ENCODE peak calls at places on chromosome 11, in seven cellular contexts. One of them, this sample, is unnamed.

GRCh38 chr11:30683176-30683575 is 97.0 kb upstream of the MPPED2 start:
- DNase-seq in IMR-90: peak
- DNase-seq in H1: no peak
- DNase-seq in mesenchymal stem cell: no peak
- DNase-seq in neuronal stem cell: no peak
- DNase-seq in trophoblast cell: no peak
- DNase-seq in mesendoderm: no peak
- DNase-seq in this sample: no peak

GRCh38 chr11:47274495-47275235 is 4.7 kb downstream of the MADD start:
- DNase-seq in mesendoderm: no peak
- DNase-seq in neuronal stem cell: no peak
- DNase-seq in mesenchymal stem cell: no peak
- DNase-seq in H1: no peak
- DNase-seq in trophoblast cell: no peak
- DNase-seq in IMR-90: no peak
- DNase-seq in this sample: no peak

GRCh38 chr11:116953525-116954284 is 116.3 kb upstream of the APOA1 start:
- DNase-seq in mesendoderm: no peak
- DNase-seq in H1: no peak
- DNase-seq in trophoblast cell: no peak
- DNase-seq in neuronal stem cell: no peak
- DNase-seq in IMR-90: no peak
- DNase-seq in mesenchymal stem cell: no peak
- DNase-seq in this sample: no peak

GRCh38 chr11:84339796-84340195 is 1053.6 kb upstream of the CCDC90B start:
- DNase-seq in trophoblast cell: no peak
- DNase-seq in mesenchymal stem cell: no peak
- DNase-seq in neuronal stem cell: no peak
- DNase-seq in H1: no peak
- DNase-seq in mesendoderm: no peak
- DNase-seq in IMR-90: no peak
- DNase-seq in this sample: no peak

GRCh38 chr11:17596310-17596669 is 49.2 kb downstream of the OTOG start:
- DNase-seq in IMR-90: no peak
- DNase-seq in neuronal stem cell: no peak
- DNase-seq in trophoblast cell: no peak
- DNase-seq in H1: peak
- DNase-seq in mesendoderm: no peak
- DNase-seq in mesenchymal stem cell: no peak
- DNase-seq in this sample: peak

GRCh38 chr11:19849107-19849789 is 136.6 kb downstream of the NAV2 start:
- DNase-seq in H1: no peak
- DNase-seq in mesenchymal stem cell: no peak
- DNase-seq in IMR-90: peak
- DNase-seq in mesendoderm: no peak
- DNase-seq in neuronal stem cell: no peak
- DNase-seq in trophoblast cell: no peak
- DNase-seq in this sample: no peak

GRCh38 chr11:65187146-65187675 is 5.5 kb downstream of the CAPN1 start:
- DNase-seq in mesendoderm: no peak
- DNase-seq in IMR-90: no peak
- DNase-seq in neuronal stem cell: no peak
- DNase-seq in H1: no peak
- DNase-seq in trophoblast cell: peak
- DNase-seq in mesenchymal stem cell: no peak
- DNase-seq in this sample: no peak

GRCh38 chr11:129143335-129143734 is 48.8 kb downstream of the ARHGAP32 start:
- DNase-seq in mesenchymal stem cell: peak
- DNase-seq in neuronal stem cell: peak
- DNase-seq in IMR-90: peak
- DNase-seq in mesendoderm: peak
- DNase-seq in trophoblast cell: peak
- DNase-seq in H1: no peak
- DNase-seq in this sample: no peak

GRCh38 chr11:106461839-106462545 is 384.5 kb downstream of the AASDHPPT start:
- DNase-seq in H1: no peak
- DNase-seq in IMR-90: no peak
- DNase-seq in trophoblast cell: no peak
- DNase-seq in neuronal stem cell: no peak
- DNase-seq in mesenchymal stem cell: no peak
- DNase-seq in mesendoderm: peak
- DNase-seq in this sample: no peak

GRCh38 chr11:77175869-77176539 is 48.0 kb downstream of the MYO7A start:
- DNase-seq in mesenchymal stem cell: peak
- DNase-seq in mesendoderm: peak
- DNase-seq in trophoblast cell: no peak
- DNase-seq in neuronal stem cell: no peak
- DNase-seq in H1: peak
- DNase-seq in IMR-90: no peak
- DNase-seq in this sample: peak

GRCh38 chr11:77179048-77179447 is 51.0 kb downstream of the MYO7A start:
- DNase-seq in mesendoderm: no peak
- DNase-seq in mesenchymal stem cell: no peak
- DNase-seq in trophoblast cell: no peak
- DNase-seq in H1: no peak
- DNase-seq in neuronal stem cell: no peak
- DNase-seq in IMR-90: no peak
- DNase-seq in this sample: no peak

GRCh38 chr11:77178150-77178549 is 50.1 kb downstream of the MYO7A start:
- DNase-seq in IMR-90: no peak
- DNase-seq in neuronal stem cell: no peak
- DNase-seq in mesendoderm: no peak
- DNase-seq in trophoblast cell: no peak
- DNase-seq in H1: no peak
- DNase-seq in mesenchymal stem cell: no peak
- DNase-seq in this sample: no peak

GRCh38 chr11:77175021-77175842 is 47.2 kb downstream of the MYO7A start:
- DNase-seq in mesenchymal stem cell: no peak
- DNase-seq in trophoblast cell: no peak
- DNase-seq in neuronal stem cell: no peak
- DNase-seq in H1: no peak
- DNase-seq in IMR-90: no peak
- DNase-seq in mesendoderm: no peak
- DNase-seq in this sample: no peak

GRCh38 chr11:77176996-77177395 is 49.0 kb downstream of the MYO7A start:
- DNase-seq in neuronal stem cell: no peak
- DNase-seq in mesenchymal stem cell: no peak
- DNase-seq in H1: no peak
- DNase-seq in IMR-90: no peak
- DNase-seq in trophoblast cell: no peak
- DNase-seq in mesendoderm: no peak
- DNase-seq in this sample: no peak
- H2BK120ac ChIP-seq in neuronal stem cell: no peak
- H2BK120ac ChIP-seq in mesenchymal stem cell: no peak
- H2BK120ac ChIP-seq in H1: no peak
- H2BK120ac ChIP-seq in IMR-90: no peak
- H2BK120ac ChIP-seq in trophoblast cell: no peak
- H2BK120ac ChIP-seq in mesendoderm: no peak
- H2BK120ac ChIP-seq in this sample: no peak

GRCh38 chr11:13054278-13054677 is 45.2 kb downstream of the RASSF10 start:
- DNase-seq in IMR-90: no peak
- DNase-seq in H1: no peak
- DNase-seq in mesenchymal stem cell: no peak
- DNase-seq in trophoblast cell: no peak
- DNase-seq in neuronal stem cell: no peak
- DNase-seq in mesendoderm: no peak
- DNase-seq in this sample: no peak
- H4K8ac ChIP-seq in IMR-90: no peak
- H4K8ac ChIP-seq in H1: no peak
- H4K8ac ChIP-seq in mesenchymal stem cell: no peak
- H4K8ac ChIP-seq in trophoblast cell: no peak
- H4K8ac ChIP-seq in neuronal stem cell: no peak
- H4K8ac ChIP-seq in mesendoderm: no peak
- H4K8ac ChIP-seq in this sample: no peak

GRCh38 chr11:29009426-29009825 is 901.2 kb downstream of the METTL15 start:
- DNase-seq in mesenchymal stem cell: peak
- DNase-seq in H1: no peak
- DNase-seq in trophoblast cell: no peak
- DNase-seq in mesendoderm: no peak
- DNase-seq in neuronal stem cell: no peak
- DNase-seq in IMR-90: no peak
- DNase-seq in this sample: no peak

GRCh38 chr11:29006668-29007067 is 898.5 kb downstream of the METTL15 start:
- DNase-seq in trophoblast cell: no peak
- DNase-seq in mesendoderm: no peak
- DNase-seq in H1: no peak
- DNase-seq in mesenchymal stem cell: no peak
- DNase-seq in IMR-90: no peak
- DNase-seq in neuronal stem cell: no peak
- DNase-seq in this sample: no peak

GRCh38 chr11:29005401-29005980 is 897.3 kb downstream of the METTL15 start:
- DNase-seq in neuronal stem cell: no peak
- DNase-seq in IMR-90: no peak
- DNase-seq in trophoblast cell: no peak
- DNase-seq in mesendoderm: peak
- DNase-seq in mesenchymal stem cell: no peak
- DNase-seq in H1: no peak
- DNase-seq in this sample: peak

GRCh38 chr11:29012507-29012906 is 904.3 kb downstream of the METTL15 start:
- DNase-seq in neuronal stem cell: no peak
- DNase-seq in H1: no peak
- DNase-seq in IMR-90: no peak
- DNase-seq in mesendoderm: no peak
- DNase-seq in trophoblast cell: no peak
- DNase-seq in mesenchymal stem cell: no peak
- DNase-seq in this sample: no peak

GRCh38 chr11:29008481-29008880 is 900.3 kb downstream of the METTL15 start:
- DNase-seq in mesendoderm: no peak
- DNase-seq in mesenchymal stem cell: no peak
- DNase-seq in trophoblast cell: no peak
- DNase-seq in neuronal stem cell: no peak
- DNase-seq in H1: no peak
- DNase-seq in IMR-90: no peak
- DNase-seq in this sample: no peak
- H2BK120ac ChIP-seq in mesendoderm: no peak
- H2BK120ac ChIP-seq in mesenchymal stem cell: no peak
- H2BK120ac ChIP-seq in trophoblast cell: no peak
- H2BK120ac ChIP-seq in neuronal stem cell: no peak
- H2BK120ac ChIP-seq in H1: no peak
- H2BK120ac ChIP-seq in IMR-90: no peak
- H2BK120ac ChIP-seq in this sample: no peak

GRCh38 chr11:83122050-83122449 is 34.9 kb upstream of the PCF11 start:
- DNase-seq in IMR-90: no peak
- DNase-seq in mesenchymal stem cell: no peak
- DNase-seq in neuronal stem cell: no peak
- DNase-seq in trophoblast cell: no peak
- DNase-seq in H1: no peak
- DNase-seq in mesendoderm: no peak
- DNase-seq in this sample: no peak

GRCh38 chr11:83125577-83125976 is 31.4 kb upstream of the PCF11 start:
- DNase-seq in mesendoderm: no peak
- DNase-seq in mesenchymal stem cell: no peak
- DNase-seq in H1: no peak
- DNase-seq in trophoblast cell: no peak
- DNase-seq in neuronal stem cell: no peak
- DNase-seq in IMR-90: no peak
- DNase-seq in this sample: no peak

GRCh38 chr11:83127309-83127636 is 29.7 kb upstream of the PCF11 start:
- DNase-seq in trophoblast cell: peak
- DNase-seq in H1: no peak
- DNase-seq in neuronal stem cell: no peak
- DNase-seq in IMR-90: no peak
- DNase-seq in mesendoderm: no peak
- DNase-seq in mesenchymal stem cell: no peak
- DNase-seq in this sample: no peak

GRCh38 chr11:83122766-83123165 is 34.2 kb upstream of the PCF11 start:
- DNase-seq in mesenchymal stem cell: no peak
- DNase-seq in IMR-90: no peak
- DNase-seq in trophoblast cell: no peak
- DNase-seq in mesendoderm: no peak
- DNase-seq in neuronal stem cell: no peak
- DNase-seq in H1: no peak
- DNase-seq in this sample: no peak

GRCh38 chr11:83124631-83125424 is 32.1 kb upstream of the PCF11 start:
- DNase-seq in mesendoderm: no peak
- DNase-seq in neuronal stem cell: no peak
- DNase-seq in mesenchymal stem cell: no peak
- DNase-seq in trophoblast cell: no peak
- DNase-seq in IMR-90: no peak
- DNase-seq in H1: no peak
- DNase-seq in this sample: no peak
- H4K8ac ChIP-seq in mesendoderm: no peak
- H4K8ac ChIP-seq in neuronal stem cell: no peak
- H4K8ac ChIP-seq in mesenchymal stem cell: no peak
- H4K8ac ChIP-seq in trophoblast cell: no peak
- H4K8ac ChIP-seq in IMR-90: no peak
- H4K8ac ChIP-seq in H1: no peak
- H4K8ac ChIP-seq in this sample: no peak

GRCh38 chr11:2678396-2678795 is 21.4 kb downstream of the KCNQ1OT1 start:
- DNase-seq in mesendoderm: no peak
- DNase-seq in neuronal stem cell: no peak
- DNase-seq in mesenchymal stem cell: peak
- DNase-seq in trophoblast cell: no peak
- DNase-seq in H1: no peak
- DNase-seq in IMR-90: no peak
- DNase-seq in this sample: no peak
- H2BK120ac ChIP-seq in mesendoderm: no peak
- H2BK120ac ChIP-seq in neuronal stem cell: no peak
- H2BK120ac ChIP-seq in mesenchymal stem cell: no peak
- H2BK120ac ChIP-seq in trophoblast cell: no peak
- H2BK120ac ChIP-seq in H1: no peak
- H2BK120ac ChIP-seq in IMR-90: no peak
- H2BK120ac ChIP-seq in this sample: no peak

DNA sequence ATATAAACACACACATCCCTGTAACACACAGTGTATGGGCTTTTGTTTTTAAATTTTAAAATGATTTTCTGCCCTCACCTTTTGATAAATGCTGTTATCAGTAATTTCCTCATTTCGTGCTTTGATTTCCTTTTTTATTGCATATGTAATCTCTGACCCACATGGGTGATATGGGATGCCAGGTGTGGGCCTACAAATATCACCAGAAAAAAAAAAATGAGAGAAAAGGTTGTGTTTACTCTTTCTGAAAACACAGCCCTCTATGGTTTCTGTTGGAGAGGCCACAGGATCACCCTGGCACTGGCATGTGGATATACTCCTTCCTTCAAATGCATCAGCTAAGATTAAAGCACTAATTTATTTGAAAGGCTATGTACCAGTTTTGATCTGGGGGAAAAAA is 17.0 kb downstream of the DRD2 start:
- DNase-seq in H1: no peak
- DNase-seq in trophoblast cell: no peak
- DNase-seq in mesenchymal stem cell: no peak
- DNase-seq in neuronal stem cell: no peak
- DNase-seq in IMR-90: no peak
- DNase-seq in mesendoderm: no peak
- DNase-seq in this sample: no peak
- H4K8ac ChIP-seq in H1: no peak
- H4K8ac ChIP-seq in trophoblast cell: no peak
- H4K8ac ChIP-seq in mesenchymal stem cell: no peak
- H4K8ac ChIP-seq in neuronal stem cell: no peak
- H4K8ac ChIP-seq in IMR-90: no peak
- H4K8ac ChIP-seq in mesendoderm: no peak
- H4K8ac ChIP-seq in this sample: no peak

DNA sequence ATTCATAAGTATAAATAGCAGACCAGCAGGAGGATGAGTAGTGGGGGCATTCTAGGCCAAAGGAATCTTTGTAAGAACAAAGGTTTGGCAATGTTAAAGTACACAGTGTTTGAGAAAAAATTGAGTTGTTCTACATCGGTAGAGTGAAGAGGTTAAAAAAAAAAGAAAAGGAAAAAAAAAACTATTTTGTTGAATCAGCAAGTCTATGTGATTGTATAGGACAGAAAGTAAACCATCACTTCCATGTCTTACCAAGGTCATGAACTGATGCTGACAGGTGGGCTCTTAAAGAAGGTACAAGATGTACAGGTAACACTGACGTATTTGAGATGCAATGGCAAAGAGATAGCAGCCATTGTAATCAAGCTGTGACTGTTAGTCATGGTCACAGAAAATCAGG is 29.5 kb upstream of the PTH start:
- DNase-seq in mesenchymal stem cell: no peak
- DNase-seq in neuronal stem cell: no peak
- DNase-seq in mesendoderm: no peak
- DNase-seq in IMR-90: no peak
- DNase-seq in trophoblast cell: no peak
- DNase-seq in H1: no peak
- DNase-seq in this sample: no peak
- H2BK120ac ChIP-seq in mesenchymal stem cell: no peak
- H2BK120ac ChIP-seq in neuronal stem cell: no peak
- H2BK120ac ChIP-seq in mesendoderm: no peak
- H2BK120ac ChIP-seq in IMR-90: no peak
- H2BK120ac ChIP-seq in trophoblast cell: no peak
- H2BK120ac ChIP-seq in H1: no peak
- H2BK120ac ChIP-seq in this sample: no peak

This sample was measured in H9.